ENCODE peak calls at places on chromosomes 3 and 15, in eight cellular contexts. One of them, this sample, is unnamed.

GRCh38 chr3:14631687-14632444 is 19.7 kb upstream of the CCDC174 start:
- DNase-seq in A549: no peak
- DNase-seq in IMR-90: no peak
- DNase-seq in heart left ventricle: no peak
- DNase-seq in NB4: no peak
- DNase-seq in H54: no peak
- DNase-seq in uterus: no peak
- DNase-seq in suprapubic skin: no peak
- DNase-seq in this sample: no peak

GRCh38 chr15:63909819-63910437 is 76.2 kb upstream of the HERC1 start:
- DNase-seq in IMR-90: peak
- DNase-seq in uterus: no peak
- DNase-seq in A549: no peak
- DNase-seq in H54: no peak
- DNase-seq in NB4: no peak
- DNase-seq in suprapubic skin: no peak
- DNase-seq in heart left ventricle: no peak
- DNase-seq in this sample: no peak

GRCh38 chr3:146537603-146538002 is 6.8 kb downstream of the PLSCR1 start:
- DNase-seq in suprapubic skin: no peak
- DNase-seq in NB4: no peak
- DNase-seq in H54: no peak
- DNase-seq in IMR-90: no peak
- DNase-seq in A549: no peak
- DNase-seq in uterus: no peak
- DNase-seq in heart left ventricle: no peak
- DNase-seq in this sample: no peak

GRCh38 chr15:41899854-41900442 is 6.1 kb upstream of the SPTBN5 start:
- DNase-seq in uterus: no peak
- DNase-seq in heart left ventricle: no peak
- DNase-seq in IMR-90: no peak
- DNase-seq in H54: no peak
- DNase-seq in A549: no peak
- DNase-seq in NB4: no peak
- DNase-seq in suprapubic skin: no peak
- DNase-seq in this sample: no peak

GRCh38 chr3:168495251-168495650 is 399.5 kb upstream of the GOLIM4 start:
- DNase-seq in A549: no peak
- DNase-seq in NB4: no peak
- DNase-seq in uterus: no peak
- DNase-seq in IMR-90: no peak
- DNase-seq in heart left ventricle: no peak
- DNase-seq in suprapubic skin: no peak
- DNase-seq in H54: no peak
- DNase-seq in this sample: no peak

GRCh38 chr15:74723754-74724334 is 1.5 kb downstream of the CYP1A1 start:
- DNase-seq in heart left ventricle: no peak
- DNase-seq in H54: peak
- DNase-seq in suprapubic skin: no peak
- DNase-seq in A549: peak
- DNase-seq in IMR-90: peak
- DNase-seq in uterus: no peak
- DNase-seq in NB4: peak
- DNase-seq in this sample: no peak

GRCh38 chr15:76776480-76776879 is 128.7 kb downstream of the SCAPER start:
- DNase-seq in IMR-90: no peak
- DNase-seq in uterus: no peak
- DNase-seq in H54: no peak
- DNase-seq in heart left ventricle: no peak
- DNase-seq in NB4: no peak
- DNase-seq in suprapubic skin: no peak
- DNase-seq in A549: no peak
- DNase-seq in this sample: no peak

GRCh38 chr3:187748050-187748481 is 2.8 kb upstream of the BCL6 start:
- DNase-seq in NB4: peak
- DNase-seq in A549: peak
- DNase-seq in IMR-90: peak
- DNase-seq in H54: peak
- DNase-seq in suprapubic skin: peak
- DNase-seq in uterus: peak
- DNase-seq in heart left ventricle: peak
- DNase-seq in this sample: peak

GRCh38 chr3:150342951-150343468 is 65.1 kb upstream of the TSC22D2 start:
- DNase-seq in NB4: no peak
- DNase-seq in A549: no peak
- DNase-seq in heart left ventricle: no peak
- DNase-seq in suprapubic skin: no peak
- DNase-seq in IMR-90: no peak
- DNase-seq in uterus: no peak
- DNase-seq in H54: no peak
- DNase-seq in this sample: no peak

GRCh38 chr15:81323944-81324881 is at the start of gene STARD5:
- DNase-seq in H54: peak
- DNase-seq in IMR-90: peak
- DNase-seq in heart left ventricle: peak
- DNase-seq in uterus: peak
- DNase-seq in suprapubic skin: peak
- DNase-seq in NB4: peak
- DNase-seq in A549: peak
- DNase-seq in this sample: peak
- TF ChIP-seq POLR2A in H54: peak
- TF ChIP-seq POLR2A in IMR-90: peak
- TF ChIP-seq POLR2A in heart left ventricle: peak
- TF ChIP-seq POLR2A in uterus: peak
- TF ChIP-seq POLR2A in suprapubic skin: peak
- TF ChIP-seq POLR2A in NB4: peak
- TF ChIP-seq POLR2A in A549: peak
- TF ChIP-seq POLR2A in this sample: peak

DNA sequence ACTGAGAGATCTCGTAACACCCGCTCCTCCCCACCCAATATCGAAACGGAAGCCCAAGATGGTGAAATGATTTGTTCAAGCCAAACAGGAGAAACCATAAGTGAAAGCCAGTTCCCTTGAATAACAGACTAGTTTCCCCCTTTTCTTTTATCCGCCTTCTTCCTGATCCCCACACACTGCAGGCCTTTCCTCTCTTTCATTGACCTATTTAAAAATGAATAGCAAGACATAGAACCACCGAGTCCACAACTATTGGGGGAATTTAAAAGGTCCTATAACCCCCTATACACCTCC is 382 bp upstream of the COX17 start:
- DNase-seq in A549: no peak
- DNase-seq in NB4: no peak
- DNase-seq in IMR-90: no peak
- DNase-seq in uterus: no peak
- DNase-seq in suprapubic skin: no peak
- DNase-seq in heart left ventricle: no peak
- DNase-seq in H54: no peak
- DNase-seq in this sample: no peak
- TF ChIP-seq POLR2A in A549: no peak
- TF ChIP-seq POLR2A in NB4: no peak
- TF ChIP-seq POLR2A in IMR-90: no peak
- TF ChIP-seq POLR2A in uterus: no peak
- TF ChIP-seq POLR2A in suprapubic skin: no peak
- TF ChIP-seq POLR2A in heart left ventricle: no peak
- TF ChIP-seq POLR2A in H54: no peak
- TF ChIP-seq POLR2A in this sample: no peak

GRCh38 chr15:89690276-89691218 is at the start of the genes PEX11A and WDR93:
- DNase-seq in H54: peak
- DNase-seq in A549: peak
- DNase-seq in NB4: peak
- DNase-seq in suprapubic skin: peak
- DNase-seq in heart left ventricle: peak
- DNase-seq in uterus: peak
- DNase-seq in IMR-90: peak
- DNase-seq in this sample: peak
- TF ChIP-seq POLR2A in H54: peak
- TF ChIP-seq POLR2A in A549: peak
- TF ChIP-seq POLR2A in NB4: no peak
- TF ChIP-seq POLR2A in suprapubic skin: no peak
- TF ChIP-seq POLR2A in heart left ventricle: peak
- TF ChIP-seq POLR2A in uterus: no peak
- TF ChIP-seq POLR2A in IMR-90: no peak
- TF ChIP-seq POLR2A in this sample: peak

GRCh38 chr3:41241800-41242571 is 42.7 kb downstream of the CTNNB1 start:
- DNase-seq in uterus: no peak
- DNase-seq in H54: no peak
- DNase-seq in suprapubic skin: no peak
- DNase-seq in IMR-90: no peak
- DNase-seq in heart left ventricle: no peak
- DNase-seq in NB4: no peak
- DNase-seq in A549: no peak
- DNase-seq in this sample: no peak
- TF ChIP-seq POLR2A in uterus: no peak
- TF ChIP-seq POLR2A in H54: no peak
- TF ChIP-seq POLR2A in suprapubic skin: no peak
- TF ChIP-seq POLR2A in IMR-90: no peak
- TF ChIP-seq POLR2A in heart left ventricle: no peak
- TF ChIP-seq POLR2A in NB4: no peak
- TF ChIP-seq POLR2A in A549: no peak
- TF ChIP-seq POLR2A in this sample: no peak